ENCODE peak calls at places on chromosomes 5 and 9, in ten cellular contexts. M is PC-3, V is upper lobe of right lung, Y is right lobe of liver, B is bronchial epithelial cell, R is Panc1, S is cardiac muscle cell, I is fibroblast of pulmonary artery, E is kidney, D is aorta. X is an unnamed sample.

GRCh38 chr5:118736396-118736795 is 252.0 kb downstream of the DTWD2 start:
- DNase-seq in M (no peak), V (no peak), Y (no peak), B (no peak), R (no peak), S (peak; percentile 10), I (no peak), E (no peak), D (no peak), X (no peak)

GRCh38 chr5:76535577-76535976 is 87.6 kb downstream of the F2RL2 start:
- DNase-seq in M (no peak), V (no peak), Y (no peak), B (no peak), R (no peak), S (no peak), I (no peak), E (no peak), D (no peak), X (no peak)

GRCh38 chr9:76887003-76887821 is 18.7 kb downstream of the PRUNE2 start:
- DNase-seq in M (no peak), V (no peak), Y (no peak), B (no peak), R (no peak), S (no peak), I (no peak), E (no peak), D (no peak), X (no peak)

GRCh38 chr9:77879344-77880089 is 152.1 kb downstream of the GNAQ start:
- DNase-seq in M (peak; percentile 30), V (no peak), Y (no peak), B (peak; percentile 77), R (no peak), S (no peak), I (peak; percentile 38), E (no peak), D (peak; percentile 74), X (no peak)

GRCh38 chr5:147573171-147573570 is 63.3 kb upstream of the DPYSL3 start:
- DNase-seq in M (no peak), V (no peak), Y (no peak), B (no peak), R (no peak), S (no peak), I (no peak), E (no peak), D (no peak), X (no peak)

GRCh38 chr5:15013654-15014463 is 142.3 kb upstream of the ANKH start:
- DNase-seq in M (peak; percentile 93), V (no peak), Y (no peak), B (peak; percentile 72), R (peak; percentile 75), S (peak; percentile 81), I (peak; percentile 87), E (no peak), D (no peak), X (peak; percentile 74)

GRCh38 chr5:129069316-129069715 is 25.2 kb upstream of the ISOC1 start:
- DNase-seq in M (no peak), V (no peak), Y (no peak), B (no peak), R (no peak), S (no peak), I (no peak), E (no peak), D (no peak), X (no peak)

GRCh38 chr5:84635235-84636055 is 250.8 kb upstream of the EDIL3 start:
- DNase-seq in M (no peak), V (peak; percentile 44), Y (no peak), B (no peak), R (no peak), S (no peak), I (no peak), E (peak; percentile 64), D (peak; percentile 53), X (no peak)

GRCh38 chr9:78725565-78725964 is 428.6 kb downstream of the PSAT1 start:
- DNase-seq in M (no peak), V (no peak), Y (no peak), B (no peak), R (no peak), S (no peak), I (no peak), E (no peak), D (no peak), X (no peak)

DNA sequence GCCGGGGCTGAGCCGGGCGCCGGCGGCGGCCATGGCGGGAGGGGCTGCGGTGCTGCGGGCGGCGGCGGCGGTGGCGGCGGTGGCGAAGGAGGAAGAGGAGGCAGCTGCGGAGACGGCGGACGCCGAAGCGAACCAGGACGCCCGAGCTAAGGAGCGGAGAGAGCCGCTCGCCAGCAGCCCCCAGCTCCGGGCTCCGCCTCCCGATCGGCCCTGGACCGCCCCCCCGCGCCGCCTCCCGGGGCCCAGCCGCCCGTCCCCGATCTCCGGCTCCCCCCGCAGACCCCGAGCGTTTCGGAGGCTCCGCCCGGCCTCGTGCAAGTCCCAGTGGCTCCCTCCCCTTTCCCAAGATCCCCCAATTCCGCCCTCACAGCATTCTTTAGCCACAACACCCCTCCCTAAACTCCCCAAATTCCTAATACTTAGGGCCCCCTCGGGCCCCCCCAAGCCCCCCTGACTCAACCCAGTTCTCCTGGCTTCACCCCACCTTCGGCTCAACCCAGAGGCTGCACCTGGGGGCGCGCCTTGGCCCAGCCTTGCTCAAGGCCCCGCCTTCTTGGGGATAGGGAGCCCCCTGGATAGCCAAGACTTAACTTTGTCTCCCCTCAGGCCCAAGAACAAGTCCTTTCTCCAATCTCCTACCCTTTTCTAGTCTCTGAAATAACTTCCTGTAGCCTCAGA is at the start of gene ASTN2:
- DNase-seq in M (no peak), V (no peak), Y (peak; percentile 34), B (no peak), R (no peak), S (peak; percentile 33), I (no peak), E (peak; percentile 77), D (peak; percentile 80), X (peak; percentile 54)
- H3K4me3 ChIP-seq in M (no peak within 1 kb of the TSS), V (peak within 1 kb of the TSS; percentile 14), Y (peak within 1 kb of the TSS; percentile 16), B (peak within 1 kb of the TSS; percentile 16), R (peak within 1 kb of the TSS; percentile 31), S (peak within 1 kb of the TSS; percentile 41), I (peak within 1 kb of the TSS; percentile 12), E (no peak within 1 kb of the TSS), D (peak within 1 kb of the TSS; percentile 63), X (peak within 1 kb of the TSS; percentile 28)

DNA sequence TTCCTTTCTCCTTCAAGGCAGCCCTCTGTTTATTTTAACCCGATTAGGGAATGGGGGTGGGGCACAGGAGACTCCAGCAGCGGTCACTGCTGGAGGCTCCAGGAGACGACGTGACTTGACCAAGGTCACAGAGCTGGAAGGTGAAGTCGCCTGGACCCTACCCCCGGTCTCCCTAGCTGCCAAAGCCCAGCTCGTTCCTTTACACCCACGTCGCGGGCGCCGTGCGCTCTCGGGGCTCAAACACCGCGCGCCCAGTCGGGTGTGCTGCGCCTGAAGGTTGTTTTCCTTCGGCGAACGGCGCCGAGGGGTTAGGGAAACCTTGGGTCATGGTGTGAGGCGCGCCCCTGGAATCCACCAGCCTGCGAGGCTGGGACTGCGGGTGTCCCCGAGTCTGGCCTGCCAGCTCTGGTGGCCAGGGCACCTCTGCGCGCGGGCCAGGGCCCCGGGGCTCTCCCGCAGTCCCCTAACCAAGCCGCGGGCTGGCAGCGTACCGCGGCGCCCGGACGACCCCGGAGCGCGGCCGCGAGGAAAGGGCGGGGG is 745 bp upstream of the UNC5A start:
- DNase-seq in M (no peak), V (no peak), Y (no peak), B (no peak), R (no peak), S (peak; percentile 21), I (no peak), E (no peak), D (no peak), X (no peak)
- H3K4me3 ChIP-seq in M (peak overlapping the region; percentile 55), V (no peak overlapping the region), Y (no peak overlapping the region), B (no peak overlapping the region), R (peak overlapping the region; percentile 48), S (peak overlapping the region; percentile 60), I (no peak overlapping the region), E (no peak overlapping the region), D (no peak overlapping the region), X (peak overlapping the region; percentile 30)

GRCh38 chr5:59483971-59484472 is 409.5 kb downstream of the PDE4D start:
- DNase-seq in M (no peak), V (no peak), Y (no peak), B (peak; percentile 60), R (no peak), S (peak; percentile 39), I (peak; percentile 18), E (no peak), D (no peak), X (no peak)

GRCh38 chr5:59485629-59486439 is 407.7 kb downstream of the PDE4D start:
- DNase-seq in M (no peak), V (no peak), Y (peak; percentile 19), B (peak; percentile 34), R (no peak), S (no peak), I (no peak), E (no peak), D (no peak), X (no peak)

GRCh38 chr5:59486508-59486907 is 407.0 kb downstream of the PDE4D start:
- DNase-seq in M (no peak), V (no peak), Y (no peak), B (no peak), R (no peak), S (no peak), I (no peak), E (no peak), D (no peak), X (no peak)

GRCh38 chr5:59484618-59485017 is 408.9 kb downstream of the PDE4D start:
- DNase-seq in M (no peak), V (no peak), Y (no peak), B (no peak), R (no peak), S (no peak), I (no peak), E (no peak), D (no peak), X (no peak)

DNA sequence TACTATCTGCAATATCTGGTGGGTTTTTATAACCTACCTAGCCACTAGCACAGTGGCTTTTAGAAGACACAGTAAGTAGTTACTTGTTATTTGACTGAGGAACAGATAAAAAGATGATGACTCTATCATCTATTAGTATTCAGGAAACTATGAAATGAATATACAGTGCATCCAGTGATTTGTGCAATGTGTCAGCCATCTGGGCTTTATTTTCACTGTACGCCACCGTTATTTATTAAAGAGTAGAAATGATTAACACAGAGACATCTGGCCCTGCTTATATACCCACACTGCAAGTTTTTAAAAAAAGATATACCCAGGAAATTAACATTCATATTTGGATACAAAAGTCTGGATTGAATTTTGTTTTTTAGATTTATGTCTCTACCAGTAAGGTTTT is 408.4 kb downstream of the PDE4D start:
- DNase-seq in M (no peak), V (no peak), Y (no peak), B (no peak), R (no peak), S (no peak), I (no peak), E (no peak), D (no peak), X (no peak)
- H3K4me3 ChIP-seq in M (no peak overlapping the region), V (no peak overlapping the region), Y (no peak overlapping the region), B (no peak overlapping the region), R (no peak overlapping the region), S (no peak overlapping the region), I (no peak overlapping the region), E (no peak overlapping the region), D (no peak overlapping the region), X (no peak overlapping the region)

GRCh38 chr9:130837644-130838043 is 2.6 kb downstream of the ABL1 start:
- DNase-seq in M (no peak), V (no peak), Y (no peak), B (no peak), R (no peak), S (no peak), I (no peak), E (no peak), D (no peak), X (no peak)
- H3K4me3 ChIP-seq in M (peak overlapping the region; percentile 73), V (peak overlapping the region; percentile 69), Y (no peak overlapping the region), B (no peak overlapping the region), R (no peak overlapping the region), S (peak overlapping the region; percentile 81), I (peak overlapping the region; percentile 93), E (peak overlapping the region; percentile 4), D (no peak overlapping the region), X (no peak overlapping the region)